ENCODE peak calls at places on chromosomes 16 and 17, in six cellular contexts. W is tibial nerve, Y is NCI-H2081 treated with DMSO at 0.1 percent for 48 hours, J is NCI-H524, A is hepatic stellate cell, K is NCI-H774. Z is an unnamed sample.

GRCh38 chr17:74759941-74760340 is 11.5 kb downstream of the NHERF1 start:
- DNase-seq in Y (no peak), W (no peak), K (no peak), A (no peak), J (peak), Z (no peak)

GRCh38 chr16:62644030-62644812 is 608.0 kb upstream of the CDH8 start:
- DNase-seq in W (no peak), J (no peak), Y (no peak), A (no peak), K (no peak), Z (no peak)

GRCh38 chr17:8628172-8628571 is 2.4 kb downstream of the MYH10 start:
- DNase-seq in A (no peak), W (no peak), J (no peak), K (no peak), Y (no peak), Z (no peak)

GRCh38 chr16:75624921-75625334 is 1.8 kb upstream of the ADAT1 start:
- DNase-seq in J (no peak), W (no peak), A (no peak), Y (no peak), K (no peak), Z (no peak)

GRCh38 chr16:46743232-46743719 is 4.9 kb downstream of the MYLK3 start:
- DNase-seq in J (no peak), K (no peak), W (no peak), A (peak), Y (no peak), Z (peak)

GRCh38 chr16:28985206-28985605 is 354 bp downstream of the LAT start:
- DNase-seq in J (no peak), K (no peak), Y (no peak), W (no peak), A (no peak), Z (no peak)

GRCh38 chr17:82592751-82593589 is 55.3 kb downstream of the WDR45B start:
- DNase-seq in W (no peak), Y (peak), A (peak), K (peak), J (peak), Z (peak)

GRCh38 chr16:84569382-84569987 is 48.4 kb downstream of the COTL1 start:
- DNase-seq in K (no peak), J (no peak), W (no peak), Y (no peak), A (no peak), Z (no peak)

GRCh38 chr16:27737513-27737912 is 187.6 kb downstream of the KATNIP start:
- DNase-seq in J (no peak), Y (no peak), K (no peak), A (no peak), W (no peak), Z (no peak)

GRCh38 chr17:45850011-45850410 is 5.3 kb downstream of the SPPL2C start:
- DNase-seq in Y (no peak), A (no peak), J (no peak), W (no peak), K (no peak), Z (no peak)

GRCh38 chr17:46772013-46772878 is 46.2 kb downstream of the WNT3 start:
- DNase-seq in A (no peak), Y (no peak), K (peak), J (peak), W (no peak), Z (peak)

GRCh38 chr16:819336-819735 is 18.8 kb upstream of the GNG13 start:
- DNase-seq in J (no peak), K (no peak), W (no peak), A (no peak), Y (no peak), Z (no peak)

GRCh38 chr17:38925263-38925995 is at the start of gene LASP1NB:
- DNase-seq in A (peak), J (no peak), W (no peak), Y (no peak), K (no peak), Z (no peak)

GRCh38 chr17:75521951-75522727 is 3.4 kb upstream of the LLGL2 start:
- DNase-seq in J (no peak), W (no peak), A (no peak), Y (no peak), K (no peak), Z (no peak)

GRCh38 chr16:1830213-1830612 is 3.2 kb downstream of the FAHD1 start:
- DNase-seq in K (no peak), W (no peak), A (no peak), J (no peak), Y (no peak), Z (no peak)

GRCh38 chr17:381941-382643 is 29.5 kb upstream of the RPH3AL start:
- DNase-seq in Y (no peak), J (no peak), W (no peak), A (no peak), K (no peak), Z (no peak)

GRCh38 chr17:17080781-17081180 is 38.5 kb downstream of the MPRIP start:
- DNase-seq in A (no peak), W (peak), K (no peak), Y (no peak), J (no peak), Z (no peak)

GRCh38 chr16:69865701-69866100 is 85.4 kb upstream of the CLEC18A start:
- DNase-seq in K (no peak), A (peak), W (no peak), Y (no peak), J (no peak), Z (no peak)

GRCh38 chr16:10876799-10877341 is at the start of gene CIITA:
- DNase-seq in K (no peak), J (peak), A (peak), W (peak), Y (no peak), Z (no peak)

GRCh38 chr16:50928065-50928464 is 186.2 kb downstream of the CYLD start:
- DNase-seq in Y (no peak), K (no peak), J (no peak), W (no peak), A (no peak), Z (no peak)

GRCh38 chr16:84411768-84412167 is 43.4 kb downstream of the ATP2C2 start:
- DNase-seq in W (no peak), K (no peak), Y (no peak), A (no peak), J (no peak), Z (no peak)

GRCh38 chr17:76248013-76248782 is 7.9 kb upstream of the RNF157 start:
- DNase-seq in K (no peak), Y (no peak), J (no peak), A (no peak), W (no peak), Z (peak)